ENCODE peak calls at places on chromosome 7, in seven cellular contexts. W, M, K, Y, F, S and O are unnamed samples.

GRCh38 chr7:103658055-103659010 is 212.3 kb upstream of the SLC26A5 start:
- DNase-seq in W (no peak), M (no peak), K (no peak), Y (peak; percentile 29), F (no peak), S (no peak), O (no peak)

GRCh38 chr7:141228482-141228881 is 154.6 kb downstream of the TMEM178B start:
- DNase-seq in W (no peak), M (no peak), K (no peak), Y (no peak), F (no peak), S (no peak), O (no peak)

GRCh38 chr7:103989785-103990775 is 622 bp upstream of the RELN start:
- DNase-seq in W (no peak), M (no peak), K (no peak), Y (peak; percentile 47), F (no peak), S (no peak), O (peak; percentile 24)

GRCh38 chr7:52656098-52656497 is 379.3 kb upstream of the POM121L12 start:
- DNase-seq in W (no peak), M (no peak), K (no peak), Y (no peak), F (no peak), S (no peak), O (no peak)

GRCh38 chr7:317643-318405 is 27.9 kb downstream of the FOXL3 start:
- DNase-seq in W (no peak), M (no peak), K (no peak), Y (no peak), F (no peak), S (no peak), O (no peak)

GRCh38 chr7:70241776-70242175 is 643.5 kb downstream of the AUTS2 start:
- DNase-seq in W (no peak), M (no peak), K (no peak), Y (no peak), F (no peak), S (no peak), O (no peak)

GRCh38 chr7:12458520-12459131 is 55.0 kb upstream of the VWDE start:
- DNase-seq in W (no peak), M (peak; percentile 38), K (no peak), Y (peak; percentile 25), F (no peak), S (no peak), O (no peak)

GRCh38 chr7:113026941-113027340 is 59.7 kb downstream of the GPR85 start:
- DNase-seq in W (no peak), M (no peak), K (no peak), Y (peak; percentile 45), F (no peak), S (no peak), O (no peak)

GRCh38 chr7:106462365-106462859 is 177.6 kb upstream of the NAMPT start:
- DNase-seq in W (no peak), M (no peak), K (no peak), Y (peak; percentile 52), F (no peak), S (no peak), O (no peak)

GRCh38 chr7:31646969-31647368 is 40.0 kb upstream of the PPP1R17 start:
- DNase-seq in W (no peak), M (no peak), K (no peak), Y (no peak), F (no peak), S (no peak), O (no peak)

GRCh38 chr7:10913457-10913856 is 60.2 kb upstream of the PHF14 start:
- DNase-seq in W (no peak), M (no peak), K (no peak), Y (no peak), F (no peak), S (no peak), O (no peak)

GRCh38 chr7:2299131-2299829 is 15.0 kb downstream of the SNX8 start:
- DNase-seq in W (peak; percentile 16), M (no peak), K (peak; percentile 49), Y (peak; percentile 88), F (no peak), S (no peak), O (no peak)

GRCh38 chr7:122632238-122632637 is 66.7 kb downstream of the RNF133 start:
- DNase-seq in W (no peak), M (no peak), K (no peak), Y (no peak), F (no peak), S (no peak), O (no peak)

GRCh38 chr7:66357062-66357461 is 151.9 kb downstream of the TPST1 start:
- DNase-seq in W (no peak), M (no peak), K (no peak), Y (no peak), F (no peak), S (no peak), O (no peak)

GRCh38 chr7:45575501-45576248 is 1.5 kb downstream of the ADCY1 start:
- DNase-seq in W (no peak), M (no peak), K (no peak), Y (no peak), F (no peak), S (no peak), O (no peak)

GRCh38 chr7:45922810-45923209 is 1.7 kb upstream of the IGFBP3 start:
- DNase-seq in W (no peak), M (no peak), K (no peak), Y (no peak), F (no peak), S (no peak), O (no peak)

GRCh38 chr7:11436317-11436716 is 395.7 kb downstream of the THSD7A start:
- DNase-seq in W (no peak), M (no peak), K (no peak), Y (peak; percentile 0), F (no peak), S (no peak), O (no peak)

GRCh38 chr7:150871601-150872000 is 19.3 kb downstream of the AOC1 start:
- DNase-seq in W (no peak), M (no peak), K (no peak), Y (no peak), F (no peak), S (no peak), O (no peak)

DNA sequence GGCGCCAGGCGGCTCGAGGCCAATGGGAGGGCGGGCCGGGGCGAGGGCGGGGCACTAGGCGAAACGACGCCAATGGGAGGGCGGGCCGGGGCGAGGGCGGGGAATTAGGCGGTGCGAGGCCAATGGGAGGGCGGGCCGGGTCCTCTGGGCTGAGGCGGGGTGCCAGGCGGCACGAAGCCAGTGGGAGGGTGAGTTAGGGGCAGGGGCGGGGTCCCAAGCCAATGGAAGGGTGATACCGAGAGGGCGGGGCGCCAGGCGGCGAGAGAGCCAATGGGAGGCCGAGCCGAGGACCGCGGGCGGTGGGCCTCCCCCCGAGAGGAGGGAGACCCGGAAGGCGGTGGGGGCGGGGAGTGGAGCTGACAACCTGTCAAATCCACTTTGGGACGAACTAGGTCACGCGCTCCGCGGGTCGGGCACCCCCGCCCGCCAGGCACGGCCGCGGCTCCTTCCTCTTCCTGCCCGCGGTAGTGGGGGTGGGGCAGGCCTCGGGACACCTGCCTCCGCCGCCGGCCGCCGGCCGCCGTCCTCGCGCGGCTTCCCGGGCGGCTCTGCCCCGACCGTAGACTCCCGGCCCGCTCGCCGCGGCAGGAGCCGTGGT is 28.0 kb upstream of the KMT2C start:
- DNase-seq in W (peak; percentile 100), M (peak; percentile 97), K (peak; percentile 100), Y (peak; percentile 98), F (peak; percentile 100), S (peak; percentile 100), O (peak; percentile 96)
- TF ChIP-seq POLR2A in W (no peak), M (peak; percentile 69), K (peak; percentile 74), Y (peak; percentile 54), F (peak; percentile 84), S (no peak), O (peak; percentile 63)

DNA sequence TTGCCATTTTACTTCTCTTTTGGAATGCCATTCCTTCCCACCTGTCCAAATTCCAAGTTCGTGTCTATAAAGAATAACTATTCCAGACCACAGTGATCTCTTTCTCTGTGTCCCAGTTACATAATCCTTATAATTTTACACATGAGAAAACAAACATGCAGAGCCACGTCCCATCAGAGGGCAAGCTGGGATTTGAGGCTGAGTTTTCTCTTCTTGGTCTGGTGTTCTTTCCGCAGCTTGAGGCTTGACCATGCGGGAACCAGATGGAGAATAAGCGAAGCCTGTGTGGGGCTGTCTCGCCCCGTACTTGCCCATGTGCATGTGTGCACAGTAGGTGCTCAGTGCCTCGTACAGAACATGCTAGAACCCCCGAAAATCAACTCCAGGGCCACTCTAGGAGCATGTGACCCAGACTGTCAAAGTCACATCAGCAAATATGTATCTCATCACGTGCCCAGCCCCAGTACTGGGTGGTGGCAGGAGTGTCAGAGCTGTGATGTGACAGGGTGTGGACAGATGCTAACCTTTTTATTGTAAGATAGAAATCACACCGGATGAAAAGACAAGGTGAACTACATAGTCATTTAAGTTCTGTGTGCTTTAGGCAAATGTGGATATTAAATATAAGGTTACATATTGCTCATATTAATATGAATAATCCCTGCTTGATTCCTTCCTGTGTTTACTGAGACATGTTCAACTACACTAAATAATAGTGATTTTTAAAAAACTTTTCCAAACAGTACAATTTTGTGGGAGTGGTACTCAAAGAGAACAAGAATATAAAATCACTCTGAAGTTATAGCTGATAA is 3.2 kb downstream of the INSIG1 start:
- DNase-seq in W (no peak), M (no peak), K (no peak), Y (no peak), F (no peak), S (no peak), O (no peak)
- TF ChIP-seq POLR2A in W (no peak), M (no peak), K (no peak), Y (peak; percentile 12), F (no peak), S (no peak), O (no peak)

GRCh38 chr7:95596183-95597135 is at the start of gene PDK4:
- DNase-seq in W (peak; percentile 97), M (peak; percentile 54), K (peak; percentile 92), Y (peak; percentile 40), F (peak; percentile 94), S (peak; percentile 99), O (no peak)
- TF ChIP-seq POLR2A in W (peak; percentile 99), M (no peak), K (peak; percentile 86), Y (no peak), F (peak; percentile 98), S (no peak), O (no peak)

GRCh38 chr7:102305414-102306268 is 19.0 kb downstream of the SH2B2 start:
- DNase-seq in W (no peak), M (no peak), K (no peak), Y (no peak), F (no peak), S (no peak), O (no peak)

GRCh38 chr7:102304668-102305067 is 18.0 kb downstream of the SH2B2 start:
- DNase-seq in W (no peak), M (no peak), K (no peak), Y (no peak), F (no peak), S (no peak), O (no peak)

GRCh38 chr7:102300643-102301211 is 14.1 kb downstream of the SH2B2 start:
- DNase-seq in W (no peak), M (no peak), K (no peak), Y (no peak), F (no peak), S (no peak), O (no peak)

GRCh38 chr7:102303669-102304422 is 17.2 kb downstream of the SH2B2 start:
- DNase-seq in W (no peak), M (no peak), K (no peak), Y (no peak), F (no peak), S (no peak), O (no peak)

DNA sequence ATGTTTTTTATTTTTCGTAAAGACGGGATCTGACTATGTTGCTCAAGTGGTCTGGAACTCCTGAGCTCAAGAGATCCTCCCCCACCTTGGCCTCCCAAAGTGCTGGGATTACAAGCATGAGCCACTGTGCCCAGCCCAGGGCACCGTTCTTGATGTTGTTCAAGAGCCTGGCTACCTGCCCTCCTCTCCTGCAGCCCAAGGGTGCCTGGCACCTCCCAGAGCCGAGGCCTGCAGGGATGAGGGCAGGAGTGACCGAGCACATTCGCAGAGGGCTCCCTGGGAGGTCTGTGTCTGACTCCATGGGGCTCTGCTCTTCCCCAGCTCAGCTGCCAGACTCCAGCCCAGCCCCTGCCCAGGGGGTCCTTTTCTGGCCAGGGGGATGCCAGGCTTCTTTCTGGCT is 15.4 kb downstream of the SH2B2 start:
- DNase-seq in W (no peak), M (no peak), K (no peak), Y (no peak), F (no peak), S (no peak), O (no peak)
- TF ChIP-seq POLR2A in W (no peak), M (no peak), K (no peak), Y (no peak), F (no peak), S (no peak), O (no peak)